ENCODE peak calls at places on chromosome 1, in six cellular contexts. W is AG04450; G is brain pericyte; R is effector CD4-positive, alpha-beta T cell; X is left ventricle myocardium superior; Q is GM12865. Z is an unnamed sample.

GRCh38 chr1:150777544-150777943 is 12.0 kb upstream of the CTSS start:
- DNase-seq in R (no peak), G (no peak), X (no peak), W (no peak), Q (no peak), Z (no peak)

GRCh38 chr1:150708595-150708994 is 11.6 kb upstream of the GOLPH3L start:
- DNase-seq in W (no peak), R (no peak), Q (peak; percentile 60), G (no peak), X (no peak), Z (no peak)

GRCh38 chr1:111570781-111571181 is 48.8 kb upstream of the RAP1A start:
- DNase-seq in Q (peak; percentile 65), R (no peak), X (no peak), W (no peak), G (no peak), Z (peak; percentile 30)

GRCh38 chr1:201326710-201327109 is 43.4 kb downstream of the PKP1 start:
- DNase-seq in W (no peak), G (no peak), X (no peak), Q (no peak), R (no peak), Z (no peak)

GRCh38 chr1:24318988-24319863 is at the start of gene GRHL3:
- DNase-seq in X (no peak), W (no peak), G (no peak), R (no peak), Q (no peak), Z (no peak)

GRCh38 chr1:77889671-77890070 is 1.2 kb downstream of the NEXN start:
- DNase-seq in W (peak; percentile 68), G (no peak), Q (no peak), R (no peak), X (no peak), Z (no peak)

GRCh38 chr1:116067564-116067887 is 43.7 kb upstream of the MAB21L3 start:
- DNase-seq in X (peak; percentile 54), R (no peak), G (no peak), W (no peak), Q (no peak), Z (no peak)

GRCh38 chr1:221759436-221759835 is 17.5 kb upstream of the DUSP10 start:
- DNase-seq in X (no peak), G (no peak), R (no peak), Q (no peak), W (no peak), Z (no peak)

GRCh38 chr1:3062616-3063378 is 6.2 kb upstream of the PRDM16 start:
- DNase-seq in Q (no peak), W (no peak), R (no peak), X (no peak), G (no peak), Z (no peak)

GRCh38 chr1:20483833-20484525 is 2.0 kb downstream of the CAMK2N1 start:
- DNase-seq in R (no peak), G (no peak), W (no peak), Q (no peak), X (peak; percentile 38), Z (no peak)

GRCh38 chr1:72827285-72827684 is 544.9 kb upstream of the NEGR1 start:
- DNase-seq in Q (no peak), G (no peak), R (no peak), W (no peak), X (no peak), Z (no peak)

GRCh38 chr1:54462597-54463258 is 56.5 kb upstream of the SSBP3 start:
- DNase-seq in W (no peak), X (no peak), Q (no peak), G (no peak), R (no peak), Z (no peak)

GRCh38 chr1:192766009-192766625 is 42.7 kb upstream of the RGS2 start:
- DNase-seq in W (no peak), R (no peak), G (no peak), X (no peak), Q (no peak), Z (no peak)

GRCh38 chr1:181159451-181160151 is 71.1 kb downstream of the IER5 start:
- DNase-seq in Q (peak; percentile 45), R (peak; percentile 25), G (no peak), X (no peak), W (no peak), Z (peak; percentile 47)

GRCh38 chr1:204089044-204089751 is 16.3 kb downstream of the SOX13 start:
- DNase-seq in X (peak; percentile 46), R (no peak), W (no peak), G (no peak), Q (no peak), Z (no peak)

GRCh38 chr1:226754797-226755533 is 15.9 kb upstream of the ITPKB start:
- DNase-seq in G (no peak), W (no peak), Q (no peak), X (no peak), R (no peak), Z (no peak)

GRCh38 chr1:176517484-176517883 is 54.5 kb downstream of the PAPPA2 start:
- DNase-seq in W (no peak), Q (peak; percentile 43), R (no peak), X (no peak), G (no peak), Z (no peak)